ENCODE peak calls at places on chromosomes 13 and 19, in eight cellular contexts. S is activated T-cell treated with anti-CD3 and anti-CD28 coated beads, Interleukin-2, amount 50 U/mL, for 1 hour; Q is stimulated activated CD4-positive, alpha-beta T cell treated with anti-CD3 and anti-CD28 coated beads, Interleukin-1b, Interleukin-23, amount 100 ng/mL, for 1 hour; Y is posterior vena cava; R is GF-D8; O is NCI-H774; P is naive thymus-derived CD8-positive, alpha-beta T cell; X is GM13976. L is an unnamed sample.

GRCh38 chr13:39406688-39407087 is 196.3 kb downstream of the LHFPL6 start:
- DNase-seq in R (no peak), S (no peak), P (no peak), Y (no peak), O (peak), X (peak), Q (no peak), L (no peak)

GRCh38 chr13:110638814-110639806 is 23.8 kb downstream of the NAXD start:
- DNase-seq in O (no peak), Q (no peak), X (no peak), S (peak), P (no peak), R (no peak), Y (peak), L (peak)

GRCh38 chr19:17025361-17025760 is 1.2 kb downstream of the CPAMD8 start:
- DNase-seq in X (no peak), P (no peak), S (no peak), R (no peak), O (no peak), Y (no peak), Q (no peak), L (no peak)

GRCh38 chr19:7590256-7590655 is 5.4 kb upstream of the CAMSAP3 start:
- DNase-seq in R (no peak), S (no peak), Y (no peak), Q (no peak), O (no peak), P (no peak), X (no peak), L (no peak)

GRCh38 chr13:66899955-66900354 is 330.2 kb downstream of the PCDH9 start:
- DNase-seq in P (no peak), R (no peak), Y (no peak), S (no peak), O (no peak), Q (no peak), X (no peak), L (no peak)

GRCh38 chr13:70964124-70964523 is 855.9 kb upstream of the KLHL1 start:
- DNase-seq in R (no peak), Q (no peak), Y (no peak), P (no peak), X (no peak), O (no peak), S (no peak), L (no peak)

GRCh38 chr19:17475541-17476115 is 5.3 kb downstream of the SLC27A1 start:
- DNase-seq in R (no peak), X (no peak), Y (no peak), S (no peak), P (no peak), Q (no peak), O (no peak), L (no peak)

GRCh38 chr19:8526345-8527062 is 12.5 kb upstream of the ZNF414 start:
- DNase-seq in X (no peak), Q (no peak), P (no peak), Y (peak), O (peak), S (no peak), R (no peak), L (peak)

GRCh38 chr19:37519890-37520289 is 13.2 kb downstream of the ZNF793 start:
- DNase-seq in P (no peak), Y (no peak), O (no peak), S (no peak), R (no peak), X (no peak), Q (no peak), L (no peak)

GRCh38 chr13:113927661-113928581 is 46.0 kb downstream of the C13orf46 start:
- DNase-seq in S (peak), Q (no peak), O (no peak), R (no peak), Y (peak), X (no peak), P (peak), L (peak)

GRCh38 chr13:80341771-80342271 is 895 bp upstream of the SPRY2 start:
- DNase-seq in R (peak), Y (no peak), X (no peak), P (no peak), O (no peak), Q (no peak), S (no peak), L (no peak)

GRCh38 chr19:46378268-46378667 is 31.4 kb downstream of the PPP5C start:
- DNase-seq in X (no peak), O (peak), Q (no peak), S (no peak), P (no peak), R (no peak), Y (no peak), L (no peak)

GRCh38 chr13:35552172-35552844 is 75.8 kb upstream of the MAB21L1 start:
- DNase-seq in S (no peak), Y (no peak), Q (no peak), P (no peak), O (no peak), R (no peak), X (no peak), L (no peak)

GRCh38 chr13:20672772-20673171 is 30.7 kb upstream of the IL17D start:
- DNase-seq in Q (no peak), X (no peak), O (no peak), P (no peak), Y (no peak), S (no peak), R (no peak), L (no peak)

GRCh38 chr13:73599232-73600128 is 534.7 kb downstream of the KLF12 start:
- DNase-seq in R (no peak), P (no peak), O (no peak), S (no peak), X (no peak), Y (no peak), Q (no peak), L (no peak)

GRCh38 chr13:51041126-51041525 is 69.9 kb downstream of the C13orf42 start:
- DNase-seq in R (no peak), P (no peak), X (no peak), O (peak), S (no peak), Q (no peak), Y (no peak), L (no peak)

GRCh38 chr19:51366999-51367564 is 894 bp upstream of the ETFB start:
- DNase-seq in P (peak), Y (no peak), Q (peak), S (peak), O (no peak), R (peak), X (no peak), L (no peak)

GRCh38 chr13:40390290-40391008 is 276.0 kb downstream of the FOXO1 start:
- DNase-seq in X (no peak), P (no peak), S (no peak), R (no peak), Q (no peak), O (no peak), Y (no peak), L (no peak)

GRCh38 chr13:73465629-73465974 is 406.8 kb downstream of the KLF5 start:
- DNase-seq in Y (no peak), Q (no peak), R (no peak), O (no peak), X (no peak), S (no peak), P (no peak), L (no peak)

GRCh38 chr13:34104853-34105252 is 286.9 kb downstream of the RFC3 start:
- DNase-seq in R (no peak), Y (no peak), Q (no peak), P (no peak), S (no peak), O (no peak), X (no peak), L (no peak)

GRCh38 chr19:28960986-28961705 is 251.8 kb downstream of the UQCRFS1 start:
- DNase-seq in X (no peak), P (no peak), O (no peak), Y (no peak), S (no peak), R (no peak), Q (no peak), L (no peak)

GRCh38 chr13:32426981-32427851 is 714 bp downstream of the N4BP2L1 start:
- DNase-seq in S (peak), P (peak), Q (peak), X (peak), O (no peak), Y (peak), R (peak), L (peak)

GRCh38 chr13:94813920-94814500 is 101.7 kb upstream of the SOX21 start:
- DNase-seq in Y (no peak), Q (no peak), X (peak), P (no peak), S (no peak), R (no peak), O (no peak), L (no peak)

GRCh38 chr13:93977986-93978385 is 501.5 kb downstream of the DCT start:
- DNase-seq in X (no peak), P (no peak), Q (no peak), S (no peak), Y (no peak), O (no peak), R (no peak), L (no peak)

GRCh38 chr19:41219924-41220567 is 1.0 kb downstream of the AXL start:
- DNase-seq in S (no peak), R (no peak), X (no peak), O (no peak), P (no peak), Y (peak), Q (no peak), L (no peak)

GRCh38 chr19:38362076-38362945 is 12.1 kb upstream of the PSMD8 start:
- DNase-seq in O (peak), Q (peak), P (peak), S (peak), X (peak), R (no peak), Y (peak), L (peak)

GRCh38 chr19:48108997-48109782 is 1.4 kb downstream of the PLA2G4C start:
- DNase-seq in P (no peak), S (no peak), X (no peak), Y (no peak), R (no peak), O (no peak), Q (no peak), L (no peak)

GRCh38 chr19:47081095-47081494 is 32.5 kb downstream of the ZC3H4 start:
- DNase-seq in Q (no peak), P (no peak), S (no peak), Y (no peak), O (no peak), X (no peak), R (no peak), L (no peak)

GRCh38 chr13:67023088-67023893 is 206.8 kb downstream of the PCDH9 start:
- DNase-seq in Y (no peak), P (no peak), O (peak), R (peak), Q (no peak), S (no peak), X (no peak), L (no peak)

L was measured in pancreas.